ENCODE peak calls at places on chromosomes 3 and 15, in four cellular contexts. One of them, this sample, is unnamed.

GRCh38 chr3:40477671-40478070 is 749 bp downstream of the ZNF619 start:
- DNase-seq in esophagus squamous epithelium: no peak
- DNase-seq in fibroblast of lung: no peak
- DNase-seq in sigmoid colon: no peak
- DNase-seq in this sample: no peak

GRCh38 chr15:40345225-40345866 is 4.6 kb upstream of the CCDC9B start:
- DNase-seq in esophagus squamous epithelium: no peak
- DNase-seq in fibroblast of lung: no peak
- DNase-seq in sigmoid colon: no peak
- DNase-seq in this sample: no peak

GRCh38 chr3:56799251-56799882 is 2.4 kb downstream of the ARHGEF3 start:
- DNase-seq in sigmoid colon: no peak
- DNase-seq in esophagus squamous epithelium: no peak
- DNase-seq in fibroblast of lung: peak; percentile 60
- DNase-seq in this sample: no peak

GRCh38 chr3:144109944-144110343 is 138.3 kb downstream of the DIPK2A start:
- DNase-seq in esophagus squamous epithelium: no peak
- DNase-seq in sigmoid colon: no peak
- DNase-seq in fibroblast of lung: no peak
- DNase-seq in this sample: no peak

GRCh38 chr3:159764211-159765024 is 224.2 kb upstream of the IL12A start:
- DNase-seq in sigmoid colon: peak; percentile 89
- DNase-seq in fibroblast of lung: peak; percentile 77
- DNase-seq in esophagus squamous epithelium: no peak
- DNase-seq in this sample: peak; percentile 80

GRCh38 chr3:106728315-106728821 is 648.9 kb upstream of the CCDC54 start:
- DNase-seq in esophagus squamous epithelium: no peak
- DNase-seq in fibroblast of lung: peak; percentile 100
- DNase-seq in sigmoid colon: no peak
- DNase-seq in this sample: no peak

GRCh38 chr15:100372695-100373036 is 30.9 kb upstream of the ADAMTS17 start:
- DNase-seq in fibroblast of lung: no peak
- DNase-seq in esophagus squamous epithelium: no peak
- DNase-seq in sigmoid colon: no peak
- DNase-seq in this sample: no peak

GRCh38 chr3:99319961-99320360 is 318.4 kb upstream of the COL8A1 start:
- DNase-seq in esophagus squamous epithelium: no peak
- DNase-seq in fibroblast of lung: peak; percentile 95
- DNase-seq in sigmoid colon: no peak
- DNase-seq in this sample: no peak

GRCh38 chr3:173584093-173584833 is 186.7 kb downstream of the NLGN1 start:
- DNase-seq in esophagus squamous epithelium: no peak
- DNase-seq in fibroblast of lung: peak; percentile 55
- DNase-seq in sigmoid colon: no peak
- DNase-seq in this sample: no peak

GRCh38 chr3:105613120-105613519 is 246.4 kb downstream of the ALCAM start:
- DNase-seq in fibroblast of lung: peak; percentile 32
- DNase-seq in sigmoid colon: no peak
- DNase-seq in esophagus squamous epithelium: no peak
- DNase-seq in this sample: no peak

GRCh38 chr3:154970796-154971195 is 109.3 kb upstream of the MME start:
- DNase-seq in sigmoid colon: no peak
- DNase-seq in esophagus squamous epithelium: no peak
- DNase-seq in fibroblast of lung: peak; percentile 42
- DNase-seq in this sample: no peak

GRCh38 chr3:40875581-40875980 is 323.7 kb upstream of the CTNNB1 start:
- DNase-seq in sigmoid colon: no peak
- DNase-seq in esophagus squamous epithelium: no peak
- DNase-seq in fibroblast of lung: no peak
- DNase-seq in this sample: no peak

GRCh38 chr15:44763187-44763586 is 26.9 kb downstream of the TRIM69 start:
- DNase-seq in sigmoid colon: no peak
- DNase-seq in fibroblast of lung: no peak
- DNase-seq in esophagus squamous epithelium: no peak
- DNase-seq in this sample: no peak

GRCh38 chr3:134976948-134977347 is 181.9 kb downstream of the EPHB1 start:
- DNase-seq in sigmoid colon: no peak
- DNase-seq in esophagus squamous epithelium: no peak
- DNase-seq in fibroblast of lung: no peak
- DNase-seq in this sample: no peak

GRCh38 chr15:43439268-43439667 is 53.7 kb downstream of the TP53BP1 start:
- DNase-seq in esophagus squamous epithelium: no peak
- DNase-seq in fibroblast of lung: no peak
- DNase-seq in sigmoid colon: no peak
- DNase-seq in this sample: no peak

GRCh38 chr3:194908972-194909371 is 223.3 kb downstream of the FAM43A start:
- DNase-seq in fibroblast of lung: no peak
- DNase-seq in esophagus squamous epithelium: no peak
- DNase-seq in sigmoid colon: no peak
- DNase-seq in this sample: no peak

GRCh38 chr15:57792729-57793449 is 86.4 kb downstream of the POLR2M start:
- DNase-seq in esophagus squamous epithelium: no peak
- DNase-seq in sigmoid colon: no peak
- DNase-seq in fibroblast of lung: no peak
- DNase-seq in this sample: no peak

GRCh38 chr3:180320631-180321030 is 281.3 kb upstream of the TTC14 start:
- DNase-seq in esophagus squamous epithelium: no peak
- DNase-seq in fibroblast of lung: peak; percentile 2
- DNase-seq in sigmoid colon: no peak
- DNase-seq in this sample: no peak

GRCh38 chr3:111662907-111663306 is 67.8 kb upstream of the ZBED2 start:
- DNase-seq in esophagus squamous epithelium: no peak
- DNase-seq in fibroblast of lung: no peak
- DNase-seq in sigmoid colon: no peak
- DNase-seq in this sample: no peak

GRCh38 chr3:148366743-148367410 is 330.8 kb upstream of the AGTR1 start:
- DNase-seq in sigmoid colon: no peak
- DNase-seq in fibroblast of lung: no peak
- DNase-seq in esophagus squamous epithelium: no peak
- DNase-seq in this sample: no peak

GRCh38 chr15:67063689-67064606 is 1.5 kb upstream of the SMAD3 start:
- DNase-seq in fibroblast of lung: peak; percentile 69
- DNase-seq in sigmoid colon: no peak
- DNase-seq in esophagus squamous epithelium: no peak
- DNase-seq in this sample: peak; percentile 80

GRCh38 chr3:39433642-39434041 is 27.1 kb downstream of the RPSA start:
- DNase-seq in fibroblast of lung: peak; percentile 66
- DNase-seq in esophagus squamous epithelium: no peak
- DNase-seq in sigmoid colon: no peak
- DNase-seq in this sample: no peak

GRCh38 chr3:34020221-34020620 is 221.8 kb downstream of the PDCD6IP start:
- DNase-seq in sigmoid colon: no peak
- DNase-seq in esophagus squamous epithelium: no peak
- DNase-seq in fibroblast of lung: peak; percentile 28
- DNase-seq in this sample: no peak
- H3K4me3 ChIP-seq in sigmoid colon: no peak overlapping the region
- H3K4me3 ChIP-seq in esophagus squamous epithelium: no peak overlapping the region
- H3K4me3 ChIP-seq in fibroblast of lung: no peak overlapping the region
- H3K4me3 ChIP-seq in this sample: no peak overlapping the region

GRCh38 chr15:55695432-55695831 is 47.5 kb downstream of the PRTG start:
- DNase-seq in esophagus squamous epithelium: no peak
- DNase-seq in fibroblast of lung: no peak
- DNase-seq in sigmoid colon: no peak
- DNase-seq in this sample: no peak

GRCh38 chr15:55698653-55699052 is 44.3 kb downstream of the PRTG start:
- DNase-seq in esophagus squamous epithelium: no peak
- DNase-seq in fibroblast of lung: no peak
- DNase-seq in sigmoid colon: no peak
- DNase-seq in this sample: no peak

GRCh38 chr15:55696221-55696620 is 46.7 kb downstream of the PRTG start:
- DNase-seq in fibroblast of lung: peak; percentile 13
- DNase-seq in sigmoid colon: no peak
- DNase-seq in esophagus squamous epithelium: no peak
- DNase-seq in this sample: no peak

DNA sequence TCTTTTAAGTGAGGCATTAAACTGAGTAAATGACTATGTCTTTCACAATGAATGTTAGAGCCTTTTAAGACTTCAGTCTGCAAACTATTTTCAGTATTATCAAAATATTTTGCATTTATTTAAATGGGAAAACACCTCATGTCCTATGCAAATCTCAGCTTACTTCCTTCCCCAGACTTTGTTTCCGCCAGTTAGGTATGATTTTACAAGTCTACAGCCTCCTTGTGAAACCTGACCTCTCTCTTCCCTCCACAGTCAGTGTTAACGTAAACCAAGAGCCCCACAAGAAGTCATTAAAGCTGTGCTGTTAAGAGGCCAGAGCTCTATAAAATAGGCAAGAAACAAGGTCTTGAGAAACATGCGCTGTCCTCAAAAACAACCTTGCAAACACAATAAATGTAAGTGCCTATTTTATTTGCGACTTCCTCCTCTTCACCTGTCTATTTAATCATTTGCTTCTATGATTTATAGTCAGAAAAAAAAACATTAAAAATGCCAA is 48.3 kb downstream of the PRTG start:
- DNase-seq in fibroblast of lung: peak; percentile 62
- DNase-seq in esophagus squamous epithelium: no peak
- DNase-seq in sigmoid colon: no peak
- DNase-seq in this sample: no peak
- H3K9me3 ChIP-seq in fibroblast of lung: no peaks in the 10 kb centered on the region
- H3K9me3 ChIP-seq in esophagus squamous epithelium: no peaks in the 10 kb centered on the region
- H3K9me3 ChIP-seq in sigmoid colon: no peaks in the 10 kb centered on the region
- H3K9me3 ChIP-seq in this sample: no peaks in the 10 kb centered on the region

GRCh38 chr15:68278345-68279217 is 1.0 kb downstream of the FEM1B start:
- DNase-seq in esophagus squamous epithelium: no peak
- DNase-seq in fibroblast of lung: peak; percentile 66
- DNase-seq in sigmoid colon: no peak
- DNase-seq in this sample: no peak
- TF ChIP-seq CTCF in esophagus squamous epithelium: no peak
- TF ChIP-seq CTCF in fibroblast of lung: peak; percentile 33
- TF ChIP-seq CTCF in sigmoid colon: peak; percentile 39
- TF ChIP-seq CTCF in this sample: no peak

GRCh38 chr15:53710906-53711305 is 48.6 kb downstream of the WDR72 start:
- DNase-seq in esophagus squamous epithelium: no peak
- DNase-seq in fibroblast of lung: no peak
- DNase-seq in sigmoid colon: no peak
- DNase-seq in this sample: no peak
- H3K4me3 ChIP-seq in esophagus squamous epithelium: no peak overlapping the region
- H3K4me3 ChIP-seq in fibroblast of lung: no peak overlapping the region
- H3K4me3 ChIP-seq in sigmoid colon: no peak overlapping the region
- H3K4me3 ChIP-seq in this sample: no peak overlapping the region

This sample was measured in upper lobe of right lung.